ENCODE peak calls at places on chromosomes 7 and 10, in five cellular contexts. One of them, this sample, is unnamed.

GRCh38 chr7:142776206-142776844 is 5.6 kb downstream of the PRSS2 start:
- DNase-seq in RWPE2: no peak
- DNase-seq in CD8-positive, alpha-beta T cell: no peak
- DNase-seq in breast epithelium: no peak
- DNase-seq in neuronal stem cell: no peak
- DNase-seq in this sample: no peak

GRCh38 chr10:80170026-80170425 is 35.3 kb downstream of the ANXA11 start:
- DNase-seq in CD8-positive, alpha-beta T cell: no peak
- DNase-seq in breast epithelium: no peak
- DNase-seq in neuronal stem cell: no peak
- DNase-seq in RWPE2: no peak
- DNase-seq in this sample: no peak

GRCh38 chr10:68598978-68599753 is 39.0 kb downstream of the TET1 start:
- DNase-seq in neuronal stem cell: no peak
- DNase-seq in breast epithelium: peak
- DNase-seq in RWPE2: peak
- DNase-seq in CD8-positive, alpha-beta T cell: no peak
- DNase-seq in this sample: peak

GRCh38 chr10:28880551-28880950 is 203.2 kb downstream of the BAMBI start:
- DNase-seq in CD8-positive, alpha-beta T cell: no peak
- DNase-seq in breast epithelium: no peak
- DNase-seq in RWPE2: no peak
- DNase-seq in neuronal stem cell: no peak
- DNase-seq in this sample: no peak

GRCh38 chr7:139543801-139544603 is 20.5 kb downstream of the CLEC2L start:
- DNase-seq in CD8-positive, alpha-beta T cell: no peak
- DNase-seq in breast epithelium: no peak
- DNase-seq in neuronal stem cell: no peak
- DNase-seq in RWPE2: no peak
- DNase-seq in this sample: no peak

GRCh38 chr10:91354166-91354565 is 56.0 kb upstream of the HECTD2 start:
- DNase-seq in RWPE2: no peak
- DNase-seq in breast epithelium: no peak
- DNase-seq in CD8-positive, alpha-beta T cell: no peak
- DNase-seq in neuronal stem cell: no peak
- DNase-seq in this sample: no peak

GRCh38 chr7:117402109-117402508 is 25.2 kb downstream of the ASZ1 start:
- DNase-seq in neuronal stem cell: no peak
- DNase-seq in breast epithelium: no peak
- DNase-seq in CD8-positive, alpha-beta T cell: no peak
- DNase-seq in RWPE2: no peak
- DNase-seq in this sample: no peak

GRCh38 chr7:158264881-158265742 is 322.5 kb downstream of the PTPRN2 start:
- DNase-seq in neuronal stem cell: no peak
- DNase-seq in RWPE2: peak
- DNase-seq in CD8-positive, alpha-beta T cell: no peak
- DNase-seq in breast epithelium: peak
- DNase-seq in this sample: no peak

GRCh38 chr7:28228386-28228785 is 47.8 kb upstream of the JAZF1 start:
- DNase-seq in CD8-positive, alpha-beta T cell: no peak
- DNase-seq in neuronal stem cell: no peak
- DNase-seq in breast epithelium: no peak
- DNase-seq in RWPE2: no peak
- DNase-seq in this sample: no peak

GRCh38 chr10:71235808-71236207 is 23.4 kb downstream of the UNC5B start:
- DNase-seq in neuronal stem cell: no peak
- DNase-seq in breast epithelium: no peak
- DNase-seq in RWPE2: no peak
- DNase-seq in CD8-positive, alpha-beta T cell: no peak
- DNase-seq in this sample: no peak

GRCh38 chr10:87657370-87657769 is 2.3 kb upstream of the PAPSS2 start:
- DNase-seq in CD8-positive, alpha-beta T cell: no peak
- DNase-seq in neuronal stem cell: no peak
- DNase-seq in RWPE2: no peak
- DNase-seq in breast epithelium: no peak
- DNase-seq in this sample: no peak

GRCh38 chr10:450463-450862 is 239.0 kb downstream of the DIP2C start:
- DNase-seq in neuronal stem cell: no peak
- DNase-seq in RWPE2: no peak
- DNase-seq in CD8-positive, alpha-beta T cell: no peak
- DNase-seq in breast epithelium: no peak
- DNase-seq in this sample: no peak
- H3K27ac ChIP-seq in neuronal stem cell: no peak
- H3K27ac ChIP-seq in RWPE2: no peak
- H3K27ac ChIP-seq in CD8-positive, alpha-beta T cell: peak
- H3K27ac ChIP-seq in breast epithelium: peak
- H3K27ac ChIP-seq in this sample: no peak

GRCh38 chr10:62268027-62268398 is 631 bp downstream of the RTKN2 start:
- DNase-seq in breast epithelium: no peak
- DNase-seq in neuronal stem cell: no peak
- DNase-seq in RWPE2: no peak
- DNase-seq in CD8-positive, alpha-beta T cell: no peak
- DNase-seq in this sample: no peak
- H3K27ac ChIP-seq in breast epithelium: no peak
- H3K27ac ChIP-seq in neuronal stem cell: peak
- H3K27ac ChIP-seq in RWPE2: peak
- H3K27ac ChIP-seq in CD8-positive, alpha-beta T cell: no peak
- H3K27ac ChIP-seq in this sample: no peak

GRCh38 chr7:55185321-55185802 is 166.5 kb downstream of the EGFR start:
- DNase-seq in neuronal stem cell: no peak
- DNase-seq in CD8-positive, alpha-beta T cell: no peak
- DNase-seq in breast epithelium: no peak
- DNase-seq in RWPE2: no peak
- DNase-seq in this sample: no peak
- H3K27ac ChIP-seq in neuronal stem cell: no peak
- H3K27ac ChIP-seq in CD8-positive, alpha-beta T cell: no peak
- H3K27ac ChIP-seq in breast epithelium: no peak
- H3K27ac ChIP-seq in RWPE2: peak
- H3K27ac ChIP-seq in this sample: no peak

GRCh38 chr7:16661924-16662323 is 15.9 kb downstream of the BZW2 start:
- DNase-seq in neuronal stem cell: no peak
- DNase-seq in breast epithelium: no peak
- DNase-seq in CD8-positive, alpha-beta T cell: no peak
- DNase-seq in RWPE2: no peak
- DNase-seq in this sample: no peak

GRCh38 chr7:16660702-16661464 is 14.9 kb downstream of the BZW2 start:
- DNase-seq in RWPE2: no peak
- DNase-seq in CD8-positive, alpha-beta T cell: no peak
- DNase-seq in breast epithelium: no peak
- DNase-seq in neuronal stem cell: no peak
- DNase-seq in this sample: no peak

GRCh38 chr7:16652888-16653287 is 6.9 kb downstream of the BZW2 start:
- DNase-seq in neuronal stem cell: no peak
- DNase-seq in RWPE2: peak
- DNase-seq in breast epithelium: no peak
- DNase-seq in CD8-positive, alpha-beta T cell: no peak
- DNase-seq in this sample: no peak

GRCh38 chr7:16655394-16655793 is 9.4 kb downstream of the BZW2 start:
- DNase-seq in neuronal stem cell: no peak
- DNase-seq in breast epithelium: no peak
- DNase-seq in CD8-positive, alpha-beta T cell: no peak
- DNase-seq in RWPE2: no peak
- DNase-seq in this sample: no peak

GRCh38 chr7:16657656-16658279 is 11.8 kb downstream of the BZW2 start:
- DNase-seq in RWPE2: no peak
- DNase-seq in breast epithelium: no peak
- DNase-seq in CD8-positive, alpha-beta T cell: no peak
- DNase-seq in neuronal stem cell: no peak
- DNase-seq in this sample: no peak
- H3K27ac ChIP-seq in RWPE2: peak
- H3K27ac ChIP-seq in breast epithelium: no peak
- H3K27ac ChIP-seq in CD8-positive, alpha-beta T cell: no peak
- H3K27ac ChIP-seq in neuronal stem cell: peak
- H3K27ac ChIP-seq in this sample: no peak

GRCh38 chr7:46174192-46174572 is 253.1 kb upstream of the IGFBP3 start:
- DNase-seq in RWPE2: no peak
- DNase-seq in neuronal stem cell: no peak
- DNase-seq in breast epithelium: no peak
- DNase-seq in CD8-positive, alpha-beta T cell: no peak
- DNase-seq in this sample: no peak
- H3K27ac ChIP-seq in RWPE2: no peak
- H3K27ac ChIP-seq in neuronal stem cell: no peak
- H3K27ac ChIP-seq in breast epithelium: peak
- H3K27ac ChIP-seq in CD8-positive, alpha-beta T cell: no peak
- H3K27ac ChIP-seq in this sample: no peak

GRCh38 chr7:69182596-69183467 is 415.4 kb upstream of the AUTS2 start:
- DNase-seq in CD8-positive, alpha-beta T cell: no peak
- DNase-seq in RWPE2: no peak
- DNase-seq in neuronal stem cell: no peak
- DNase-seq in breast epithelium: no peak
- DNase-seq in this sample: no peak

GRCh38 chr7:69186974-69187373 is 411.3 kb upstream of the AUTS2 start:
- DNase-seq in breast epithelium: no peak
- DNase-seq in CD8-positive, alpha-beta T cell: no peak
- DNase-seq in RWPE2: no peak
- DNase-seq in neuronal stem cell: no peak
- DNase-seq in this sample: no peak

GRCh38 chr7:69187824-69188335 is 410.4 kb upstream of the AUTS2 start:
- DNase-seq in RWPE2: no peak
- DNase-seq in breast epithelium: no peak
- DNase-seq in CD8-positive, alpha-beta T cell: no peak
- DNase-seq in neuronal stem cell: no peak
- DNase-seq in this sample: no peak

GRCh38 chr7:69185170-69185569 is 413.1 kb upstream of the AUTS2 start:
- DNase-seq in RWPE2: no peak
- DNase-seq in neuronal stem cell: no peak
- DNase-seq in breast epithelium: no peak
- DNase-seq in CD8-positive, alpha-beta T cell: no peak
- DNase-seq in this sample: no peak

GRCh38 chr7:69184339-69184738 is 413.9 kb upstream of the AUTS2 start:
- DNase-seq in RWPE2: no peak
- DNase-seq in neuronal stem cell: no peak
- DNase-seq in CD8-positive, alpha-beta T cell: no peak
- DNase-seq in breast epithelium: no peak
- DNase-seq in this sample: no peak
- H3K27ac ChIP-seq in RWPE2: no peak
- H3K27ac ChIP-seq in neuronal stem cell: no peak
- H3K27ac ChIP-seq in CD8-positive, alpha-beta T cell: no peak
- H3K27ac ChIP-seq in breast epithelium: no peak
- H3K27ac ChIP-seq in this sample: no peak

DNA sequence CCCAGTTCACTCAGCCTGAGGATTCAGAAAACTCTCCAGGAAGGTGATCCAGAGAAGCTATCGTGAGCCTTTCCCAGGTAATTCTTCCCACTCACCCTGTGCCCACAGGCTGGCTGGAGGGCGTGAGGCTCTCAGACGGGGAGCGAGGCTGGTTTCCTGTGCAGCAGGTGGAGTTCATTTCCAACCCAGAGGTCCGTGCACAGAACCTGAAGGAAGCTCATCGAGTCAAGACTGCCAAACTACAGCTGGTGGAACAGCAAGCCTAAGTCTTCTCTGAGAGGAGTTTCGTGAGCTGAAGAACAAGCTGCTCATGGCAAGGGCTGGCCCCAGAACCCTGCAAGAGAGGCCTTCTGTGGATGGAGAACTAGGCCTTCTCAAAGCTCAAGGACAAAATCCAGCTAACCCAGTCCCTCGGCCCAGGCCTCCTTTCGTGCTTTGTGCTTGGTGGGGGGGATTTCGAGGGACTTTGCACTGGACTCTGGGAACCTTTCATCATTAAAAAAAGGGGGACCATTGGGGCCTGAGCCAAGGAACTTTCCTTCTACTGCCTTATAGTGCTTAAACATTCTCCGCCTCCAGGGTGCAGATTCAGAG is 23.6 kb downstream of the NOBOX start:
- DNase-seq in neuronal stem cell: no peak
- DNase-seq in CD8-positive, alpha-beta T cell: no peak
- DNase-seq in RWPE2: no peak
- DNase-seq in breast epithelium: no peak
- DNase-seq in this sample: no peak
- H3K27ac ChIP-seq in neuronal stem cell: no peak
- H3K27ac ChIP-seq in CD8-positive, alpha-beta T cell: no peak
- H3K27ac ChIP-seq in RWPE2: no peak
- H3K27ac ChIP-seq in breast epithelium: no peak
- H3K27ac ChIP-seq in this sample: no peak

GRCh38 chr10:35218339-35218955 is 91.8 kb downstream of the CREM start:
- DNase-seq in RWPE2: no peak
- DNase-seq in breast epithelium: peak
- DNase-seq in CD8-positive, alpha-beta T cell: peak
- DNase-seq in neuronal stem cell: peak
- DNase-seq in this sample: peak

GRCh38 chr10:35217458-35217857 is 90.8 kb downstream of the CREM start:
- DNase-seq in CD8-positive, alpha-beta T cell: no peak
- DNase-seq in neuronal stem cell: no peak
- DNase-seq in breast epithelium: no peak
- DNase-seq in RWPE2: no peak
- DNase-seq in this sample: no peak

GRCh38 chr10:35219292-35219691 is 92.6 kb downstream of the CREM start:
- DNase-seq in RWPE2: no peak
- DNase-seq in neuronal stem cell: no peak
- DNase-seq in CD8-positive, alpha-beta T cell: no peak
- DNase-seq in breast epithelium: no peak
- DNase-seq in this sample: no peak

GRCh38 chr10:35223016-35223415 is 96.4 kb downstream of the CREM start:
- DNase-seq in CD8-positive, alpha-beta T cell: no peak
- DNase-seq in neuronal stem cell: no peak
- DNase-seq in RWPE2: no peak
- DNase-seq in breast epithelium: no peak
- DNase-seq in this sample: no peak

DNA sequence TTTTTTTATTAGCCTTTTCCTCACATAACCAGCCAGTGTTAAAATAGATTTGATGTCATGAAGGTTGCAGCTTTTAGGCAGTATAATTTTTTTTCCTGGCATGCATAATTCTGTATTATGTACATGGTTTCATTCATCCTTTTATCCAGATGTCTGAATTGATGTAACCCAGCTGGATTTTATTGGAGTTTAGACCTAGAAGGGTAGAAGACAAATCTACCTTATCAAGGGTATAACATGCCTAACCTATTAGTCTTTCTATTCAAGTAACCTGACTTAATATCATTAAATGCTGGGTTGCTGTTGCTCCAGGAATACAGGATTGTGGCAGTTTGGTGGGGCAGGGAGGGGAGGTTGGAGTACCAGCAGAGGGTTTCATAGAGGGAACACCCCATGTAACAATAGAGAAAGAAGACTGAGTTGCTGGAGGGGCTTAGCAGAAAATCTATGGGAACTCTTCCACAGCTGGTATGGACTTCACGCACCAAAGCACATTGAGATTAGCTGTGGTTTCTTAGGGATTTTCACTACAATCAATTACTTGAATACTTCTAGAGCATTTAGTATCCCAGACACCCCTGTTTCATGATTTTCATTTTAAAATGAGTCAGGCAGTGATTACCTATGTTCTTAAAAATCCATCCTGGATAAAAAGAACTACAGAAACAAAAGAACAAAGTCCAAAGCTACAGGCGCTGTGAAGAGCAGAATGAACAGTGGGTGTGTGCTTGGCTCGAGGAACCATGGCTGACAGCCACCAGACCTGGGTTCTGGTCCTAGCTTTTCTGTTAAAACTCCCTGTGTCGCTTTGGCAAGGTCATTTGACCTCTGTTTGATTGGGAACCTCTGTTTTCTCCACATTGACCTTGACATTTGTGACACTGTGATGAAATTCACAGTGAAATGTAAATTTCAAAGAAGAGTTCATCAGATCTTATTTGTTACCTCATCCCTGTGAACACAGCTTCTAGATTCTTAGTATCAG is 93.6 kb downstream of the CREM start:
- DNase-seq in CD8-positive, alpha-beta T cell: no peak
- DNase-seq in breast epithelium: no peak
- DNase-seq in neuronal stem cell: no peak
- DNase-seq in RWPE2: no peak
- DNase-seq in this sample: no peak
- H3K27ac ChIP-seq in CD8-positive, alpha-beta T cell: no peak
- H3K27ac ChIP-seq in breast epithelium: no peak
- H3K27ac ChIP-seq in neuronal stem cell: no peak
- H3K27ac ChIP-seq in RWPE2: no peak
- H3K27ac ChIP-seq in this sample: no peak

This sample was measured in substantia nigra.